ENCODE peak calls at places on chromosome 19, in eight cellular contexts. R is K562, J is mammary epithelial cell, L is GM12878, T is fibroblast of lung, A is MM.1S, K is GM23248, D is endothelial cell of umbilical vein. Q is an unnamed sample. For H3K79me2, the result is how much of the 10 kb centered on the place peaks cover.

GRCh38 chr19:23547816-23548430 is 139.1 kb downstream of the ZNF675 start:
- DNase-seq in R (no peak), J (no peak), L (no peak), T (no peak), A (no peak), K (no peak), D (no peak), Q (no peak)

GRCh38 chr19:23313196-23313595 is 63.0 kb upstream of the ZNF724 start:
- DNase-seq in R (no peak), J (no peak), L (no peak), T (no peak), A (no peak), K (no peak), D (no peak), Q (no peak)

GRCh38 chr19:30802424-30803013 is 430.3 kb downstream of the ZNF536 start:
- DNase-seq in R (no peak), J (no peak), L (no peak), T (no peak), A (no peak), K (no peak), D (no peak), Q (no peak)

GRCh38 chr19:2814426-2814825 is 5.2 kb upstream of the ZNF554 start:
- DNase-seq in R (no peak), J (no peak), L (no peak), T (no peak), A (no peak), K (no peak), D (no peak), Q (no peak)

GRCh38 chr19:19106061-19106551 is 32.2 kb downstream of the TMEM161A start:
- DNase-seq in R (no peak), J (no peak), L (no peak), T (no peak), A (no peak), K (no peak), D (no peak), Q (no peak)

GRCh38 chr19:35404879-35405622 is 34.2 kb downstream of the GPR42 start:
- DNase-seq in R (no peak), J (peak), L (peak), T (peak), A (no peak), K (peak), D (no peak), Q (peak)

GRCh38 chr19:55325172-55325571 is at the start of gene TMEM150B:
- DNase-seq in R (peak), J (no peak), L (no peak), T (no peak), A (peak), K (no peak), D (no peak), Q (no peak)

GRCh38 chr19:45901432-45901903 is 945 bp downstream of the MYPOP start:
- DNase-seq in R (no peak), J (peak), L (no peak), T (peak), A (no peak), K (peak), D (peak), Q (no peak)

GRCh38 chr19:40267601-40267997 is 17.5 kb downstream of the AKT2 start:
- DNase-seq in R (no peak), J (no peak), L (no peak), T (no peak), A (no peak), K (no peak), D (no peak), Q (no peak)
- H3K79me2 ChIP-seq in R (half or more), J (half or more), L (under half), T (half or more), A (half or more), K (half or more), D (under half), Q (half or more)

GRCh38 chr19:47510516-47511127 is 4.2 kb downstream of the NAPA start:
- DNase-seq in R (no peak), J (no peak), L (no peak), T (no peak), A (no peak), K (no peak), D (no peak), Q (no peak)

GRCh38 chr19:47508721-47509120 is 6.1 kb downstream of the NAPA start:
- DNase-seq in R (no peak), J (no peak), L (no peak), T (no peak), A (no peak), K (no peak), D (no peak), Q (no peak)

GRCh38 chr19:47511128-47511517 is 3.7 kb downstream of the NAPA start:
- DNase-seq in R (no peak), J (no peak), L (no peak), T (no peak), A (no peak), K (peak), D (no peak), Q (no peak)

GRCh38 chr19:47509170-47509847 is 5.6 kb downstream of the NAPA start:
- DNase-seq in R (no peak), J (no peak), L (no peak), T (no peak), A (no peak), K (no peak), D (no peak), Q (no peak)

GRCh38 chr19:47509973-47510372 is 4.9 kb downstream of the NAPA start:
- DNase-seq in R (no peak), J (peak), L (no peak), T (no peak), A (no peak), K (peak), D (peak), Q (no peak)
- H3K4me2 ChIP-seq in R (no peak), J (peak), L (no peak), T (no peak), A (no peak), K (peak), D (peak), Q (peak)

GRCh38 chr19:44756089-44756562 is 7.6 kb downstream of the BCL3 start:
- DNase-seq in R (no peak), J (no peak), L (no peak), T (peak), A (no peak), K (no peak), D (no peak), Q (no peak)

GRCh38 chr19:44757735-44758505 is 9.4 kb downstream of the BCL3 start:
- DNase-seq in R (no peak), J (no peak), L (no peak), T (peak), A (no peak), K (no peak), D (peak), Q (no peak)

GRCh38 chr19:44755219-44755618 is 6.7 kb downstream of the BCL3 start:
- DNase-seq in R (no peak), J (no peak), L (no peak), T (no peak), A (no peak), K (no peak), D (no peak), Q (no peak)

GRCh38 chr19:44758596-44758995 is 10.1 kb downstream of the BCL3 start:
- DNase-seq in R (peak), J (no peak), L (no peak), T (peak), A (no peak), K (no peak), D (no peak), Q (no peak)

DNA sequence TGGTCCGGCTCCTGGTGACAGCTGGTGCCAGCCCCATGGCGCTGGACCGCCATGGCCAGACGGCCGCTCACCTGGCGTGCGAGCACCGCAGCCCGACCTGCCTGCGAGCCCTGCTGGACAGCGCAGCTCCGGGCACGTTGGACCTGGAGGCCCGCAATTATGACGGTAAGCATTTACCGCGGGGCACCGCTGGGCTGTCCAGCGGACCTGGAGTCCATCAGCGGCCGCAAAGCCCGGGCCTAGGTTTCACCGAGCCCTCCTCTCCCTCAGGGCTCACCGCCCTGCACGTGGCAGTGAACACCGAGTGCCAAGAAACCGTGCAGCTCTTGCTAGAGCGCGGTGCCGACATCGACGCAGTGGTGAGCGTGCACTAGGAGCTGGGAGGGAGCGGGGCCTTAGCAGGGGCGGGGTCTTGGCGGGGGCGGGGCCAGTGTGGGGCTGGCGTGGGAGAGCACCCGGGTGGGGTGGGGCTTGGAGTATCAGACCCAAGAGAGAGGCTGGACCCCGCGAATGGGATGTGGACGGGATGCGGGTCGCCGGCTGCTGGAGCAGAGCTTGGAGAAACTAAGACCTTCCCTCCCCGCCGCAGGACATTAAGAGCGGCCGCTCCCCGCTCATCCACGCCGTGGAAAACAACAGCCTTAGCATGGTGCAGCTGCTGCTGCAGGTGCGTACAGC is 8.7 kb downstream of the BCL3 start:
- DNase-seq in R (peak), J (no peak), L (no peak), T (peak), A (no peak), K (no peak), D (no peak), Q (no peak)
- TF ChIP-seq EZH2 in R (no peak), J (no peak), L (no peak), T (no peak), A (no peak), K (no peak), D (no peak), Q (no peak)

GRCh38 chr19:10084803-10085202 is 1.3 kb upstream of the SHFL start:
- DNase-seq in R (no peak), J (no peak), L (no peak), T (no peak), A (no peak), K (no peak), D (no peak), Q (no peak)

GRCh38 chr19:10085641-10086031 is 481 bp upstream of the SHFL start:
- DNase-seq in R (no peak), J (no peak), L (no peak), T (no peak), A (no peak), K (no peak), D (no peak), Q (no peak)

GRCh38 chr19:10087296-10088061 is 1.4 kb downstream of the SHFL start:
- DNase-seq in R (no peak), J (no peak), L (no peak), T (no peak), A (no peak), K (no peak), D (no peak), Q (no peak)

GRCh38 chr19:10086032-10086903 is at the start of gene SHFL:
- DNase-seq in R (peak), J (peak), L (no peak), T (peak), A (peak), K (peak), D (peak), Q (no peak)

DNA sequence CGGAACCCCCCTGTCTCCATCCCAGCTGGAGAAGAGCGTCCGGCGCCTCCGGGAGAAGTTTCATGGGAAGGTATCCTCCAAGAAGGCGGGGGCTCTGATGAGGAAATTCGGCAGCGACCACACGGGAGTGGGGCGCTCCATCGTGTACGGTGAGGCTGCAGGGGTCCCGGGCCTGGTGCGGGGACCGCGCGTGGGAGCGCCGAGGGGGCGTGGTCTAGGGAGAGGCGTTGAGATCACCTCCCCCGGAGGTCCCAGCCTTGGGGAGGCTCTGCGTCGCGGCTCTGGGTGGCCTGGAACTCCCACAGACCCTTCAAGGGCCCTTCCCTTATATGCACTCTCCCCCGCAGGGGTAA is 763 bp downstream of the SHFL start:
- DNase-seq in R (peak), J (no peak), L (no peak), T (no peak), A (no peak), K (peak), D (no peak), Q (no peak)
- H3K79me2 ChIP-seq in R (under half), J (under half), L (under half), T (under half), A (under half), K (under half), D (under half), Q (under half)

DNA sequence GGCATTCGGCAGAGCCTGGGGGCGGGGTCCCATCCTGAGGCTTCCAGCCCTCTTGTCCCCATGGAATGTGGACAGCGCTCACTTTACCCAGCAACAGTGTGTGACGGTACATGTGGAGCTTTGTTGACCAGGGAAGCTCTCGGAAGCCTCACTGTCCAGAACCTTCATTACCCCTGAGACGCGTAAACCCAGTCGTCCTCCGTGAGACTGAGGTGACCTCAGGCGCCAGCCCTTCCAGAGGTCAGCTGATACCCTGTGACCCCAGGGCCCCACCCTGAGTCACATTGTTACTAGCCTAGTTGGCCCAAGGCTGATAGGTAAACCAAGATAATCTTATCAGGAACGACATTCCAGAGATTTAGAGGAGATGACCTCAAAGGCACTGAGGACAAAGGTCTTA is 10.2 kb upstream of the TMEM160 start:
- DNase-seq in R (peak), J (no peak), L (no peak), T (no peak), A (no peak), K (no peak), D (no peak), Q (no peak)
- H3K4me2 ChIP-seq in R (no peak), J (no peak), L (no peak), T (no peak), A (no peak), K (no peak), D (no peak), Q (no peak)

GRCh38 chr19:13053761-13054604 is 48.7 kb downstream of the LYL1 start:
- DNase-seq in R (no peak), J (peak), L (no peak), T (peak), A (no peak), K (peak), D (peak), Q (no peak)

GRCh38 chr19:13056052-13056660 is 46.5 kb downstream of the LYL1 start:
- DNase-seq in R (no peak), J (peak), L (no peak), T (peak), A (no peak), K (peak), D (no peak), Q (peak)

GRCh38 chr19:13053238-13053637 is 49.4 kb downstream of the LYL1 start:
- DNase-seq in R (no peak), J (no peak), L (no peak), T (peak), A (no peak), K (peak), D (no peak), Q (no peak)

GRCh38 chr19:13055213-13056051 is 47.2 kb downstream of the LYL1 start:
- DNase-seq in R (no peak), J (peak), L (no peak), T (peak), A (no peak), K (peak), D (peak), Q (no peak)

GRCh38 chr19:13054605-13055212 is 47.9 kb downstream of the LYL1 start:
- DNase-seq in R (no peak), J (no peak), L (no peak), T (no peak), A (no peak), K (peak), D (no peak), Q (no peak)
- TF ChIP-seq EZH2 in R (no peak), J (no peak), L (no peak), T (no peak), A (no peak), K (no peak), D (no peak), Q (no peak)

GRCh38 chr19:648904-649733 is 9.4 kb downstream of the FGF22 start:
- DNase-seq in R (no peak), J (no peak), L (no peak), T (no peak), A (no peak), K (no peak), D (no peak), Q (no peak)

GRCh38 chr19:648305-648704 is 8.6 kb downstream of the FGF22 start:
- DNase-seq in R (no peak), J (no peak), L (no peak), T (no peak), A (no peak), K (no peak), D (no peak), Q (no peak)

GRCh38 chr19:651991-652390 is 11.0 kb downstream of the RNF126 start:
- DNase-seq in R (no peak), J (no peak), L (no peak), T (no peak), A (no peak), K (no peak), D (no peak), Q (no peak)

GRCh38 chr19:651114-651818 is 11.6 kb downstream of the FGF22 start:
- DNase-seq in R (no peak), J (no peak), L (no peak), T (no peak), A (no peak), K (no peak), D (no peak), Q (no peak)

GRCh38 chr19:650121-650520 is 10.4 kb downstream of the FGF22 start:
- DNase-seq in R (no peak), J (no peak), L (no peak), T (no peak), A (no peak), K (no peak), D (no peak), Q (no peak)
- H3K79me2 ChIP-seq in R (under half), J (half or more), L (under half), T (under half), A (half or more), K (half or more), D (under half), Q (half or more)

GRCh38 chr19:50252111-50252886 is 48.9 kb downstream of the MYH14 start:
- DNase-seq in R (peak), J (no peak), L (no peak), T (peak), A (no peak), K (peak), D (peak), Q (no peak)
- H3K4me2 ChIP-seq in R (no peak), J (no peak), L (no peak), T (no peak), A (no peak), K (no peak), D (no peak), Q (no peak)

GRCh38 chr19:32223595-32224370 is 121.6 kb upstream of the ZNF507 start:
- DNase-seq in R (no peak), J (peak), L (no peak), T (no peak), A (peak), K (no peak), D (no peak), Q (no peak)

GRCh38 chr19:32223106-32223505 is 122.3 kb upstream of the ZNF507 start:
- DNase-seq in R (no peak), J (no peak), L (no peak), T (no peak), A (no peak), K (no peak), D (no peak), Q (no peak)

GRCh38 chr19:32222594-32222993 is 122.8 kb upstream of the ZNF507 start:
- DNase-seq in R (no peak), J (no peak), L (no peak), T (no peak), A (no peak), K (no peak), D (no peak), Q (no peak)

GRCh38 chr19:32227561-32228165 is 117.7 kb upstream of the ZNF507 start:
- DNase-seq in R (no peak), J (no peak), L (no peak), T (no peak), A (no peak), K (no peak), D (no peak), Q (no peak)

DNA sequence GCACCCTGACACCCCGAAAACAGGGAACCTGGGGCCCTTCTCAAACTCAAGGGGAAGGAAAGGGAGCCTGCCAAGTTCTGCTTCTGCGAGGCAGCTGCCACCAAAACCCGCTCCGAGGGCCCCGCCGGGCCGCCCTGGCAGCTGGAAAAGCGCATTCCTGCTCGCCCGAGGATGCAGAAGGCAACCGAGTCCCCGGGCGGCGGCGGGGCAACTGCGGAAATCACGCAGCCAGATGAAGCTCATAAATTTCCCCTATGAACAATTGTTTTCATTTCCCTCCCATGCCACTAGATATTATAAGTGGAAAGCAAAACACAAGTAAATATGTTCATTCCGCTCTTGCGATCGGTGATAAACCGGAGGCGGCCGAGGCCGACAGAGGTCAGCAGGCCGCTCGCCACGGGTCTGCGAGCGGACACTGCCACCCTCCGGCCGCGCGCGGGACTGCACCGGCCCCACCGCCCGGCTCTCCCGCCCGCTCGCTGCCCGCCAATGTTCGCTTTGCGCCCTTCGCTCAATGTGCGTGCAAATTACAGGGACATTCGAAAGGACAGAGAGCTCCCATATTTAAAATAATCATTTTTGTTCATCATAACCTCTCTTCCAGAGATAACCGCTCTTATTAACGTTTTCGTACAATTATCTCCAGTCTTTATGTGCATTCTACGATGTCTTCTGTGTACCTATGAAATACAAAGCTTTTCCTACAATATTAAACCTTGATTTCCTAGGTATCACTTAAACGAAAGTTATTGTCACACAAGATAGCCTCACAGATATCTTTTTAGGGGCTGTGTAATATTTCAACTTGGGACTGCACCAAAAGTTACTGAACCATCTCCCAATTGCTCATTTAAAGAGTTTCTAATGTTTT is 120.8 kb upstream of the ZNF507 start:
- DNase-seq in R (peak), J (peak), L (no peak), T (peak), A (peak), K (peak), D (peak), Q (no peak)
- TF ChIP-seq EZH2 in R (no peak), J (no peak), L (no peak), T (no peak), A (no peak), K (no peak), D (no peak), Q (peak)

Q was measured in keratinocyte.